ENCODE peak calls at places on chromosomes 4 and X, in four cellular contexts. I, B, F and R are unnamed samples.

GRCh38 chr4:14196141-14196540 is 568.6 kb upstream of the BOD1L1 start:
- DNase-seq in F (no peak), I (peak), B (peak), R (no peak)

GRCh38 chrX:3690140-3690539 is 23.3 kb downstream of the PRKX start:
- DNase-seq in B (no peak), F (no peak), I (no peak), R (no peak)

GRCh38 chr4:8164194-8164565 is 5.6 kb upstream of the ABLIM2 start:
- DNase-seq in F (no peak), B (no peak), I (no peak), R (no peak)

GRCh38 chr4:79575709-79576479 is 167.9 kb upstream of the GK2 start:
- DNase-seq in B (no peak), I (no peak), F (no peak), R (no peak)

GRCh38 chr4:6221851-6222760 is 21.8 kb upstream of the JAKMIP1 start:
- DNase-seq in B (no peak), F (peak), I (peak), R (no peak)

GRCh38 chrX:74450803-74451449 is 29.6 kb downstream of the SLC16A2 start:
- DNase-seq in F (no peak), I (no peak), B (no peak), R (no peak)

GRCh38 chr4:14177987-14178386 is 550.5 kb upstream of the BOD1L1 start:
- DNase-seq in I (no peak), F (no peak), B (no peak), R (peak)

GRCh38 chrX:153646620-153647373 is at the start of gene DUSP9:
- DNase-seq in B (no peak), I (peak), F (peak), R (no peak)

GRCh38 chr4:75169020-75169814 is 236.3 kb downstream of the PARM1 start:
- DNase-seq in I (no peak), F (no peak), B (no peak), R (no peak)

GRCh38 chrX:103741879-103742278 is 31.2 kb downstream of the TMEM31 start:
- DNase-seq in B (no peak), F (no peak), I (no peak), R (no peak)

GRCh38 chr4:107951551-107951950 is 20.2 kb downstream of the CYP2U1 start:
- DNase-seq in F (no peak), B (no peak), I (no peak), R (no peak)

GRCh38 chrX:39398215-39398972 is 597.1 kb downstream of the MID1IP1 start:
- DNase-seq in I (no peak), B (no peak), F (no peak), R (no peak)

GRCh38 chr4:69497081-69497480 is 1.4 kb upstream of the UGT2B4 start:
- DNase-seq in I (no peak), F (no peak), B (no peak), R (no peak)

GRCh38 chr4:54942735-54943134 is 182.7 kb downstream of the KDR start:
- DNase-seq in B (no peak), I (no peak), F (no peak), R (no peak)

GRCh38 chrX:134622056-134622812 is 36.0 kb downstream of the PLAC1 start:
- DNase-seq in I (peak), B (peak), F (no peak), R (peak)

GRCh38 chrX:77436682-77437081 is 10.5 kb upstream of the FGF16 start:
- DNase-seq in F (no peak), B (no peak), I (no peak), R (no peak)

GRCh38 chr4:124711469-124712416 is 789 bp downstream of the ANKRD50 start:
- DNase-seq in F (peak), I (peak), B (peak), R (no peak)

GRCh38 chr4:125021189-125021588 is 293.6 kb upstream of the FAT4 start:
- DNase-seq in B (no peak), I (no peak), F (no peak), R (no peak)

GRCh38 chr4:36758312-36758690 is 476.9 kb downstream of the DTHD1 start:
- DNase-seq in B (no peak), I (no peak), F (no peak), R (no peak)

GRCh38 chr4:3865986-3866812 is 100.0 kb downstream of the ADRA2C start:
- DNase-seq in F (peak), I (no peak), B (no peak), R (no peak)

GRCh38 chr4:45317276-45317675 is 590.9 kb upstream of the GNPDA2 start:
- DNase-seq in F (no peak), B (no peak), I (no peak), R (no peak)

GRCh38 chrX:7139202-7140081 is 8.1 kb upstream of the STS start:
- DNase-seq in I (no peak), F (no peak), B (no peak), R (no peak)

GRCh38 chrX:100363926-100364325 is 46.1 kb downstream of the PCDH19 start:
- DNase-seq in B (no peak), F (no peak), I (no peak), R (no peak)

GRCh38 chrX:145729635-145730034 is 88.0 kb upstream of the SLITRK2 start:
- DNase-seq in B (no peak), I (no peak), F (no peak), R (no peak)

GRCh38 chr4:104425948-104426347 is 68.7 kb downstream of the CXXC4 start:
- DNase-seq in I (no peak), B (no peak), F (no peak), R (no peak)

GRCh38 chrX:46575991-46576392 is 2.4 kb downstream of the CHST7 start:
- DNase-seq in I (no peak), F (no peak), B (no peak), R (no peak)

GRCh38 chrX:37993857-37994619 is 12.3 kb upstream of the SYTL5 start:
- DNase-seq in B (peak), I (no peak), F (no peak), R (peak)

GRCh38 chrX:65740909-65741308 is 73.5 kb downstream of the MSN start:
- DNase-seq in I (no peak), B (no peak), F (no peak), R (no peak)

GRCh38 chrX:65745427-65745826 is 78.0 kb downstream of the MSN start:
- DNase-seq in F (no peak), I (no peak), B (no peak), R (no peak)

GRCh38 chrX:65741823-65742222 is 74.4 kb downstream of the MSN start:
- DNase-seq in B (no peak), F (no peak), I (no peak), R (no peak)

GRCh38 chrX:65745992-65746391 is 78.5 kb downstream of the MSN start:
- DNase-seq in F (no peak), B (no peak), I (no peak), R (no peak)

GRCh38 chrX:65744965-65745364 is 77.5 kb downstream of the MSN start:
- DNase-seq in B (no peak), F (no peak), I (no peak), R (no peak)
- H3K4me2 ChIP-seq in B (no peak), F (no peak), I (no peak), R (no peak)

GRCh38 chrX:136147320-136147901 is at the start of gene FHL1:
- DNase-seq in B (no peak), I (peak), F (peak), R (no peak)

GRCh38 chrX:136147966-136148365 is 633 bp downstream of the FHL1 start:
- DNase-seq in B (no peak), F (no peak), I (no peak), R (no peak)

GRCh38 chrX:136143714-136144113 is 3.6 kb upstream of the FHL1 start:
- DNase-seq in B (no peak), I (no peak), F (no peak), R (no peak)

GRCh38 chrX:136148391-136148790 is 1.1 kb downstream of the FHL1 start:
- DNase-seq in B (no peak), F (no peak), I (no peak), R (no peak)

GRCh38 chrX:136146614-136147319 is 566 bp upstream of the FHL1 start:
- DNase-seq in B (no peak), I (no peak), F (no peak), R (no peak)
- TF ChIP-seq NRF1 in B (no peak), I (no peak), F (no peak), R (no peak)

GRCh38 chrX:31516492-31516891 is 444.7 kb upstream of the FTHL17 start:
- DNase-seq in F (no peak), I (no peak), B (no peak), R (no peak)
- H3K4me2 ChIP-seq in F (no peak), I (no peak), B (no peak), R (no peak)

GRCh38 chrX:17081535-17081934 is 135.1 kb downstream of the REPS2 start:
- DNase-seq in I (no peak), F (no peak), B (no peak), R (no peak)

GRCh38 chrX:17078031-17078730 is 131.7 kb downstream of the REPS2 start:
- DNase-seq in I (no peak), F (no peak), B (no peak), R (no peak)

GRCh38 chrX:17081969-17082368 is 135.5 kb downstream of the REPS2 start:
- DNase-seq in B (no peak), F (no peak), I (no peak), R (no peak)

GRCh38 chrX:17086317-17086716 is 139.9 kb downstream of the REPS2 start:
- DNase-seq in F (no peak), I (no peak), B (no peak), R (no peak)

GRCh38 chrX:17082831-17083230 is 136.4 kb downstream of the REPS2 start:
- DNase-seq in I (peak), F (peak), B (no peak), R (no peak)
- TF ChIP-seq NRF1 in I (no peak), F (no peak), B (no peak), R (no peak)

GRCh38 chrX:10030570-10030969 is 63.4 kb downstream of the CLDN34 start:
- DNase-seq in I (no peak), B (no peak), F (no peak), R (no peak)
- H3K4me2 ChIP-seq in I (no peak), B (no peak), F (no peak), R (no peak)

GRCh38 chrX:1210844-1211243 is 1.6 kb downstream of the CRLF2 start:
- DNase-seq in B (no peak), I (no peak), F (no peak), R (no peak)

GRCh38 chrX:1202251-1202650 is 10.2 kb downstream of the CRLF2 start:
- DNase-seq in I (no peak), B (no peak), F (no peak), R (no peak)

GRCh38 chrX:1205681-1206611 is 6.5 kb downstream of the CRLF2 start:
- DNase-seq in F (peak), B (peak), I (peak), R (no peak)

GRCh38 chrX:1212532-1212931 is at the start of gene CRLF2:
- DNase-seq in B (no peak), I (no peak), F (no peak), R (peak)

GRCh38 chrX:1207496-1208025 is 4.9 kb downstream of the CRLF2 start:
- DNase-seq in F (no peak), B (no peak), I (no peak), R (no peak)
- TF ChIP-seq NRF1 in F (no peak), B (no peak), I (no peak), R (no peak)

DNA sequence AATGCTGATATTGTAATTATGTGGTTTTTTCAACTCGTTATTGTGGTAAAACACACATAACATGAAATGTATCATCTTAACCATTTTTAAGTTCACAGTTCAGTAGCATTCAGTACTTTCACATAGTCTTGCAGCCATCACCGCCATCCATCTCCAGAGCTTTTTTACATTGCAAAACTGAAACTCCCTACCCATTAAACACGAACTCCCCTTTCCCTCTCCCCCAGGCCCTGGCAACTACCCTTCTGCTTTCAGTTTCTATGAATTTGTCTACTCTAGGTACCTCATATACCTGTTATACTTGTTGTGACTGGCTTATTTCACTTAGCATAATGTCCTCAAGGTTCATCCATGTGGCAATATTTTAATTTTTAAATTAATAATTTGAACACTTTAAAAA is 380.6 kb downstream of the MAPK10 start:
- DNase-seq in I (no peak), B (no peak), F (no peak), R (peak)
- H3K4me2 ChIP-seq in I (no peak), B (no peak), F (no peak), R (no peak)

DNA sequence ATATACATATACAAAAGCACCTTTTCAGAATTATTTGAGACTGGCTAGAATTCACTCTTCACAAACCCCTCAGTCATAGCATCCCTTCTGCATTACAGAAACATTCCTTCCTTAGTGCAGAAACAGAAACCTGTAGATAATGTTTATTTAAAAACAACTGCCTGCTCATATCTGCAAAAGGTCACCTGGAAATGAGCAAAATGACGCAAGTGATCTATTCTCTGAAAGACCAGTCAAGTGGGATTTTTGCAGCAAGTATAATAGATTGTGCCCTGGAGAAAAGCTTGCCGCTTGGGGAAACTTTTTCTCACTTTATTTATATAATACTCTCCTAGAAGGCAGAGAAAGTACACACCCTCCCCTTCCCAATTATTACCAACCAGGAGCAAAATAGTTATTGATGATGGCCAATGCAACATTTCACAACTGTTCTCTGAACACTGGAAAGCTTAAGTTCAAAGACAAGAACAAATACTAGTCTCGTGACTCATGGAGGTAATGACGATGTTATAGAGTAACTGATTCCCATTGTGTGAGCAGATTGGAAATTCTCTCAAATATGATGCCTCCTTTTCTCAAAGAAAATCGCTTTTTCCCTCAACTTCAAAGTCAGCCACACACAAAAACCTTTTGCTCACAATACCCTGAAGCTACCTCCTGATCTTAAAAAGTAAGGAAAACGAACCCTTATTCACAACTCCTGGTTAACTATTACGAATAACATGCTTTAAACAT is 41.2 kb downstream of the MID1 start:
- DNase-seq in I (no peak), F (no peak), B (no peak), R (no peak)
- TF ChIP-seq NRF1 in I (no peak), F (no peak), B (no peak), R (no peak)

GRCh38 chr4:16802044-16802443 is 96.4 kb downstream of the LDB2 start:
- DNase-seq in F (no peak), B (no peak), I (no peak), R (no peak)

GRCh38 chr4:16804581-16804980 is 93.9 kb downstream of the LDB2 start:
- DNase-seq in F (no peak), B (no peak), I (no peak), R (no peak)

GRCh38 chr4:16801356-16801755 is 97.1 kb downstream of the LDB2 start:
- DNase-seq in F (no peak), I (no peak), B (no peak), R (no peak)
- H3K4me2 ChIP-seq in F (no peak), I (no peak), B (no peak), R (no peak)

DNA sequence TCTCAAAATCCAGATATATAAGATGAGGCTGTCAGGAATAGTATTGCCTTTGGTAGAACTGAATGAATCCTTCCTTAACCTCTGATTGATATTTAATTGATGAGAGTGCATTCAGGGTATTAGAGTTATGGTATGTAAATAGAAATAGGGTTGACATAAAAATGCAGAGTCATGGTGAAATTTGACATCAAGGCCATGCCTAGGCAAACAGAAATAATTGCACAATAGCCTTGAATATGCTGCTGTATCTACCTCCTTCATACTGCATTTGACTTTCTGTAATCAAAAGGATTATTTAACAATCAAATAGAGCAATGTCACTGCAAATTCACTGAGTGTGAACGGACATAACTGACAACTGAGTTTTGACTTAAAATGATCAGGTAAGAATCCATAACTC is 1316.3 kb downstream of the STIM2 start:
- DNase-seq in B (no peak), I (no peak), F (no peak), R (no peak)
- TF ChIP-seq NRF1 in B (no peak), I (no peak), F (no peak), R (no peak)